ENCODE peak calls at places on chromosomes 16 and 17, in six cellular contexts. K is EH; S is stimulated activated CD8-positive, alpha-beta memory T cell treated with anti-CD3 and anti-CD28 coated beads, Interleukin-15, amount 100 ng/mL, for 24 hours; V is GM13977; B is neural progenitor cell; Z is naive thymus-derived CD8-positive, alpha-beta T cell. L is an unnamed sample.
A peak's percentile ranks its signal among the peaks of the same experiment; 100 is the strongest.

GRCh38 chr17:34582901-34583245 is 3.5 kb downstream of the TMEM132E start:
- DNase-seq in B (no peak), Z (no peak), S (no peak), K (no peak), V (no peak), L (no peak)

GRCh38 chr17:45828171-45829133 is 16.2 kb upstream of the SPPL2C start:
- DNase-seq in K (no peak), S (no peak), B (no peak), V (no peak), Z (no peak), L (no peak)

GRCh38 chr17:40313660-40314556 is 4.9 kb downstream of the RARA start:
- DNase-seq in S (no peak), Z (no peak), V (peak; percentile 3), K (no peak), B (no peak), L (no peak)

GRCh38 chr17:1347681-1348318 is 52.2 kb downstream of the YWHAE start:
- DNase-seq in S (no peak), Z (no peak), B (no peak), V (no peak), K (no peak), L (no peak)

GRCh38 chr17:27423651-27424050 is 32.6 kb upstream of the KSR1 start:
- DNase-seq in S (no peak), K (peak; percentile 17), Z (no peak), V (peak; percentile 27), B (no peak), L (no peak)

GRCh38 chr16:89408315-89408714 is 82.0 kb downstream of the ANKRD11 start:
- DNase-seq in S (no peak), Z (no peak), K (no peak), B (no peak), V (no peak), L (no peak)

GRCh38 chr17:72338847-72339790 is 218.3 kb downstream of the SOX9 start:
- DNase-seq in S (no peak), Z (no peak), V (no peak), B (no peak), K (peak; percentile 99), L (no peak)

GRCh38 chr17:81834831-81835267 is at the start of gene PPP1R27:
- DNase-seq in V (no peak), S (no peak), B (no peak), Z (no peak), K (no peak), L (no peak)

GRCh38 chr16:81403601-81404391 is 40.8 kb upstream of the CMIP start:
- DNase-seq in Z (peak; percentile 75), K (peak; percentile 78), S (peak; percentile 81), B (peak; percentile 91), V (peak; percentile 91), L (peak; percentile 87)

GRCh38 chr17:59439261-59439660 is 107.8 kb downstream of the YPEL2 start:
- DNase-seq in K (no peak), S (no peak), V (no peak), B (no peak), Z (no peak), L (peak; percentile 42)

GRCh38 chr16:19831678-19832077 is 53.0 kb downstream of the GPRC5B start:
- DNase-seq in V (no peak), Z (no peak), B (no peak), S (no peak), K (peak; percentile 80), L (no peak)